ENCODE peak calls at places on chromosomes 11 and 22, in four cellular contexts. One of them, this sample, is unnamed.

GRCh38 chr11:2536440-2536989 is 91.7 kb downstream of the KCNQ1 start:
- DNase-seq in fibroblast of pulmonary artery: no peak
- DNase-seq in AG09319: no peak
- DNase-seq in SK-N-SH: no peak
- DNase-seq in this sample: no peak

GRCh38 chr22:28014141-28015055 is 95.3 kb upstream of the PITPNB start:
- DNase-seq in fibroblast of pulmonary artery: no peak
- DNase-seq in AG09319: no peak
- DNase-seq in SK-N-SH: no peak
- DNase-seq in this sample: no peak

GRCh38 chr22:44012172-44012571 is 11.9 kb upstream of the PARVB start:
- DNase-seq in fibroblast of pulmonary artery: no peak
- DNase-seq in AG09319: no peak
- DNase-seq in SK-N-SH: no peak
- DNase-seq in this sample: no peak

GRCh38 chr22:32534252-32535215 is 59.9 kb downstream of the FBXO7 start:
- DNase-seq in fibroblast of pulmonary artery: no peak
- DNase-seq in AG09319: no peak
- DNase-seq in SK-N-SH: no peak
- DNase-seq in this sample: no peak

GRCh38 chr11:84899134-84899533 is 728.0 kb downstream of the DLG2 start:
- DNase-seq in fibroblast of pulmonary artery: no peak
- DNase-seq in AG09319: no peak
- DNase-seq in SK-N-SH: no peak
- DNase-seq in this sample: no peak

GRCh38 chr11:19560156-19560555 is 152.5 kb upstream of the NAV2 start:
- DNase-seq in fibroblast of pulmonary artery: no peak
- DNase-seq in AG09319: no peak
- DNase-seq in SK-N-SH: peak; percentile 37
- DNase-seq in this sample: no peak

GRCh38 chr11:21892696-21893095 is 300.2 kb upstream of the ANO5 start:
- DNase-seq in fibroblast of pulmonary artery: no peak
- DNase-seq in AG09319: no peak
- DNase-seq in SK-N-SH: no peak
- DNase-seq in this sample: no peak

GRCh38 chr11:9804414-9804902 is 140.6 kb downstream of the SWAP70 start:
- DNase-seq in fibroblast of pulmonary artery: no peak
- DNase-seq in AG09319: no peak
- DNase-seq in SK-N-SH: no peak
- DNase-seq in this sample: no peak

GRCh38 chr11:111691731-111692130 is 74.5 kb downstream of the PPP2R1B start:
- DNase-seq in fibroblast of pulmonary artery: no peak
- DNase-seq in AG09319: no peak
- DNase-seq in SK-N-SH: no peak
- DNase-seq in this sample: no peak

GRCh38 chr22:26364066-26365015 is 64.7 kb upstream of the ASPHD2 start:
- DNase-seq in fibroblast of pulmonary artery: peak; percentile 88
- DNase-seq in AG09319: peak; percentile 39
- DNase-seq in SK-N-SH: peak; percentile 73
- DNase-seq in this sample: peak; percentile 89

GRCh38 chr11:122197055-122197987 is 81.3 kb upstream of the BLID start:
- DNase-seq in fibroblast of pulmonary artery: peak; percentile 96
- DNase-seq in AG09319: peak; percentile 90
- DNase-seq in SK-N-SH: no peak
- DNase-seq in this sample: peak; percentile 98

GRCh38 chr11:45662665-45663485 is 2.5 kb downstream of the CHST1 start:
- DNase-seq in fibroblast of pulmonary artery: peak; percentile 93
- DNase-seq in AG09319: peak; percentile 53
- DNase-seq in SK-N-SH: peak; percentile 47
- DNase-seq in this sample: peak; percentile 97

GRCh38 chr11:126197277-126197939 is 14.0 kb downstream of the RPUSD4 start:
- DNase-seq in fibroblast of pulmonary artery: no peak
- DNase-seq in AG09319: no peak
- DNase-seq in SK-N-SH: no peak
- DNase-seq in this sample: peak; percentile 32

GRCh38 chr11:34192481-34193401 is 87.3 kb downstream of the NAT10 start:
- DNase-seq in fibroblast of pulmonary artery: peak; percentile 88
- DNase-seq in AG09319: peak; percentile 90
- DNase-seq in SK-N-SH: peak; percentile 69
- DNase-seq in this sample: peak; percentile 85

GRCh38 chr22:18023509-18024275 is 669 bp downstream of the MICAL3 start:
- DNase-seq in fibroblast of pulmonary artery: peak; percentile 78
- DNase-seq in AG09319: peak; percentile 62
- DNase-seq in SK-N-SH: peak; percentile 87
- DNase-seq in this sample: no peak

GRCh38 chr11:118930152-118930712 is 4.5 kb upstream of the BCL9L start:
- DNase-seq in fibroblast of pulmonary artery: peak; percentile 80
- DNase-seq in AG09319: no peak
- DNase-seq in SK-N-SH: peak; percentile 78
- DNase-seq in this sample: peak; percentile 69

GRCh38 chr11:106608677-106609076 is 409.6 kb downstream of the GUCY1A2 start:
- DNase-seq in fibroblast of pulmonary artery: peak; percentile 31
- DNase-seq in AG09319: no peak
- DNase-seq in SK-N-SH: no peak
- DNase-seq in this sample: peak; percentile 20

GRCh38 chr11:50174189-50174588 is 141.5 kb downstream of the OR4C45 start:
- DNase-seq in fibroblast of pulmonary artery: peak; percentile 3
- DNase-seq in AG09319: no peak
- DNase-seq in SK-N-SH: no peak
- DNase-seq in this sample: peak; percentile 15

GRCh38 chr11:91158297-91158696 is 935.4 kb upstream of the CHORDC1 start:
- DNase-seq in fibroblast of pulmonary artery: no peak
- DNase-seq in AG09319: no peak
- DNase-seq in SK-N-SH: no peak
- DNase-seq in this sample: no peak

GRCh38 chr11:121582296-121582695 is 129.5 kb upstream of the SORL1-AS1 start:
- DNase-seq in fibroblast of pulmonary artery: no peak
- DNase-seq in AG09319: no peak
- DNase-seq in SK-N-SH: no peak
- DNase-seq in this sample: no peak

GRCh38 chr11:9459573-9460321 is 1.1 kb upstream of the ZNF143 start:
- DNase-seq in fibroblast of pulmonary artery: peak; percentile 69
- DNase-seq in AG09319: no peak
- DNase-seq in SK-N-SH: peak; percentile 29
- DNase-seq in this sample: peak; percentile 52

GRCh38 chr11:106288988-106289387 is 211.5 kb downstream of the AASDHPPT start:
- DNase-seq in fibroblast of pulmonary artery: no peak
- DNase-seq in AG09319: no peak
- DNase-seq in SK-N-SH: no peak
- DNase-seq in this sample: no peak

GRCh38 chr11:28243057-28243456 is 134.9 kb downstream of the METTL15 start:
- DNase-seq in fibroblast of pulmonary artery: no peak
- DNase-seq in AG09319: no peak
- DNase-seq in SK-N-SH: no peak
- DNase-seq in this sample: no peak

GRCh38 chr22:26887456-26887855 is 230.1 kb downstream of the MIAT start:
- DNase-seq in fibroblast of pulmonary artery: peak; percentile 84
- DNase-seq in AG09319: peak; percentile 67
- DNase-seq in SK-N-SH: no peak
- DNase-seq in this sample: peak; percentile 78

GRCh38 chr22:20771918-20772625 is 1.8 kb upstream of the SERPIND1 start:
- DNase-seq in fibroblast of pulmonary artery: no peak
- DNase-seq in AG09319: no peak
- DNase-seq in SK-N-SH: no peak
- DNase-seq in this sample: no peak

GRCh38 chr22:29633514-29634312 is 30.3 kb downstream of the NF2 start:
- DNase-seq in fibroblast of pulmonary artery: peak; percentile 41
- DNase-seq in AG09319: no peak
- DNase-seq in SK-N-SH: no peak
- DNase-seq in this sample: no peak

GRCh38 chr11:65182258-65183170 is 786 bp downstream of the CAPN1 start:
- DNase-seq in fibroblast of pulmonary artery: peak; percentile 20
- DNase-seq in AG09319: no peak
- DNase-seq in SK-N-SH: no peak
- DNase-seq in this sample: no peak

GRCh38 chr11:44047298-44047697 is 483 bp upstream of the ACCSL start:
- DNase-seq in fibroblast of pulmonary artery: no peak
- DNase-seq in AG09319: no peak
- DNase-seq in SK-N-SH: no peak
- DNase-seq in this sample: no peak
- TF ChIP-seq CTCF in fibroblast of pulmonary artery: no peak
- TF ChIP-seq CTCF in AG09319: no peak
- TF ChIP-seq CTCF in SK-N-SH: no peak
- TF ChIP-seq CTCF in this sample: no peak

GRCh38 chr22:42596376-42596775 is 18.3 kb downstream of the POLDIP3 start:
- DNase-seq in fibroblast of pulmonary artery: peak; percentile 36
- DNase-seq in AG09319: no peak
- DNase-seq in SK-N-SH: no peak
- DNase-seq in this sample: no peak

GRCh38 chr22:42591987-42592386 is 22.7 kb downstream of the POLDIP3 start:
- DNase-seq in fibroblast of pulmonary artery: no peak
- DNase-seq in AG09319: no peak
- DNase-seq in SK-N-SH: no peak
- DNase-seq in this sample: no peak

GRCh38 chr22:42596863-42597530 is 17.7 kb downstream of the POLDIP3 start:
- DNase-seq in fibroblast of pulmonary artery: no peak
- DNase-seq in AG09319: no peak
- DNase-seq in SK-N-SH: no peak
- DNase-seq in this sample: no peak

DNA sequence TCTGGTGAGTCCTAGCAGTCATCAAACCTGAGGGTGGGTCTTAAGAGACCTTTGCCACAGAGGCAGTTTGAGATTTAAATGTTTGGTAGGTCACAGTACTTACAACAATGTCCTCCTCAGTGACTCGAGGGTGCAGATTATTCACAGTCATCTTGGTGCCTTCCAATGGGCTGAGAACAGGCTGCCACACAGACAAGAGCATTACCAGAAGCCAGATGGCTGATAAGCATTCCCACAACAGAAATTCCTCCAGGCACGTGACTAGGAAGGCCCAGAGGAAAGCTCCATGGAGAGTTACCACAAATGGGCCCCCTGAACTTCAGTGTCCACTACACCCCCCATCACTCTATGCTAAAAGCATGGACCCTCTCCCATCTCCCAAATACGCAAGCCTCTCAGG is 19.2 kb downstream of the POLDIP3 start:
- DNase-seq in fibroblast of pulmonary artery: peak; percentile 36
- DNase-seq in AG09319: no peak
- DNase-seq in SK-N-SH: no peak
- DNase-seq in this sample: no peak
- TF ChIP-seq CTCF in fibroblast of pulmonary artery: no peak
- TF ChIP-seq CTCF in AG09319: no peak
- TF ChIP-seq CTCF in SK-N-SH: no peak
- TF ChIP-seq CTCF in this sample: no peak

GRCh38 chr22:22810018-22810427 is 77.6 kb upstream of the IGLL5 start:
- DNase-seq in fibroblast of pulmonary artery: peak; percentile 52
- DNase-seq in AG09319: no peak
- DNase-seq in SK-N-SH: peak; percentile 51
- DNase-seq in this sample: no peak
- TF ChIP-seq CTCF in fibroblast of pulmonary artery: peak; percentile 94
- TF ChIP-seq CTCF in AG09319: no peak
- TF ChIP-seq CTCF in SK-N-SH: peak; percentile 58
- TF ChIP-seq CTCF in this sample: peak; percentile 87

GRCh38 chr11:15158351-15159015 is 43.8 kb downstream of the INSC start:
- DNase-seq in fibroblast of pulmonary artery: peak; percentile 59
- DNase-seq in AG09319: no peak
- DNase-seq in SK-N-SH: no peak
- DNase-seq in this sample: peak; percentile 11

GRCh38 chr11:15157181-15157580 is 42.5 kb downstream of the INSC start:
- DNase-seq in fibroblast of pulmonary artery: peak; percentile 56
- DNase-seq in AG09319: peak; percentile 53
- DNase-seq in SK-N-SH: no peak
- DNase-seq in this sample: peak; percentile 76

GRCh38 chr11:15161746-15162145 is 47.0 kb downstream of the INSC start:
- DNase-seq in fibroblast of pulmonary artery: no peak
- DNase-seq in AG09319: no peak
- DNase-seq in SK-N-SH: no peak
- DNase-seq in this sample: no peak

GRCh38 chr11:15157738-15158137 is 43.0 kb downstream of the INSC start:
- DNase-seq in fibroblast of pulmonary artery: no peak
- DNase-seq in AG09319: no peak
- DNase-seq in SK-N-SH: no peak
- DNase-seq in this sample: no peak

DNA sequence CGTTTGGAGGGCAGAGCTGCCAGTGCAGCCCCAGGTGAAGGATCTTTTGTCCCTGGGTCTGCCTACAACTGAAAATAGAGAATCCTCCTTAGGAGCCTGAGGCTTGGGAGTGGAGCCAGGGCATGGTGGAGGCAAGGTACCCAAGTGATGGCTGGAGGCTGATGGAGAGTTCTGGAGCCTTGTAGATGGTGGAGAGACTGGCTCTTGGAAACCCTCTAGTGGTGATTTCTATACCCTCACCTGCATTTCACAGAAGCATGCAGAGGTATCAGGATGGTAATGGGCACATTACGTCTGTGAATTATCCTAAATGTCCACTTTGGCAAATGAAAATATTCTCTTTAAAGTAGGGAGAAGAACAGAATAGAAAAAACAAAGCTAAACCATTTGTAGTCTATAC is 44.4 kb downstream of the INSC start:
- DNase-seq in fibroblast of pulmonary artery: peak; percentile 51
- DNase-seq in AG09319: no peak
- DNase-seq in SK-N-SH: peak; percentile 27
- DNase-seq in this sample: peak; percentile 47
- TF ChIP-seq CTCF in fibroblast of pulmonary artery: peak; percentile 69
- TF ChIP-seq CTCF in AG09319: peak; percentile 60
- TF ChIP-seq CTCF in SK-N-SH: peak; percentile 60
- TF ChIP-seq CTCF in this sample: peak; percentile 81

GRCh38 chr11:31834237-31834636 is 23.1 kb upstream of the PAX6 start:
- DNase-seq in fibroblast of pulmonary artery: no peak
- DNase-seq in AG09319: no peak
- DNase-seq in SK-N-SH: no peak
- DNase-seq in this sample: no peak
- TF ChIP-seq CTCF in fibroblast of pulmonary artery: no peak
- TF ChIP-seq CTCF in AG09319: no peak
- TF ChIP-seq CTCF in SK-N-SH: no peak
- TF ChIP-seq CTCF in this sample: peak; percentile 9